ENCODE peak calls at places on chromosomes 1 and 21, in six cellular contexts. F is fibroblast of the aortic adventitia, V is ELR, Z is fibroblast of lung, E is epithelial cell of prostate, I is activated T-cell treated with anti-CD3 and anti-CD28 coated beads for 24 hours. M is an unnamed sample.
A peak's percentile ranks its signal among the peaks of the same experiment; 100 is the strongest.

GRCh38 chr1:166679369-166679768 is 159.9 kb upstream of the POGK start:
- DNase-seq in F (no peak), V (no peak), Z (no peak), E (no peak), I (no peak), M (no peak)

GRCh38 chr21:34877485-34878128 is 171.5 kb downstream of the RUNX1 start:
- DNase-seq in F (no peak), V (no peak), Z (no peak), E (no peak), I (no peak), M (no peak)

GRCh38 chr1:100851726-100852125 is 42.9 kb downstream of the EXTL2 start:
- DNase-seq in F (no peak), V (no peak), Z (no peak), E (no peak), I (no peak), M (no peak)

GRCh38 chr1:110161165-110161564 is 10.9 kb downstream of the SLC6A17 start:
- DNase-seq in F (no peak), V (no peak), Z (no peak), E (no peak), I (no peak), M (no peak)

GRCh38 chr1:153880962-153881361 is 41.8 kb downstream of the GATAD2B start:
- DNase-seq in F (peak; percentile 94), V (peak; percentile 91), Z (peak; percentile 97), E (peak; percentile 74), I (peak; percentile 2), M (no peak)

GRCh38 chr1:43947890-43948437 is 1.2 kb downstream of the IPO13 start:
- DNase-seq in F (peak; percentile 17), V (no peak), Z (no peak), E (no peak), I (no peak), M (no peak)

GRCh38 chr1:85404393-85404792 is 60.6 kb downstream of the DDAH1 start:
- DNase-seq in F (peak; percentile 63), V (no peak), Z (no peak), E (no peak), I (no peak), M (no peak)

GRCh38 chr1:153685578-153686340 is 7.3 kb downstream of the NPR1 start:
- DNase-seq in F (no peak), V (no peak), Z (no peak), E (no peak), I (no peak), M (no peak)

GRCh38 chr1:12634156-12634555 is 9.7 kb upstream of the AADACL4 start:
- DNase-seq in F (no peak), V (no peak), Z (no peak), E (no peak), I (no peak), M (no peak)

M was measured in GM12892.